ENCODE peak calls at places on chromosomes 6 and 20, in eight cellular contexts. Q, L, F, G, U, S, K and X are unnamed samples.

GRCh38 chr6:157732007-157732406 is 91.0 kb upstream of the SNX9 start:
- DNase-seq in L (peak), F (no peak), U (no peak), S (no peak), Q (no peak), G (no peak), K (no peak), X (no peak)

GRCh38 chr6:34242252-34243130 is 5.8 kb downstream of the HMGA1 start:
- DNase-seq in L (no peak), U (no peak), S (no peak), G (no peak), F (no peak), Q (no peak), K (no peak), X (no peak)

GRCh38 chr6:151374024-151374423 is 17.3 kb downstream of the ZBTB2 start:
- DNase-seq in K (no peak), F (no peak), Q (no peak), G (no peak), U (no peak), L (no peak), S (no peak), X (no peak)

GRCh38 chr6:78525961-78526360 is 341.4 kb upstream of the IRAK1BP1 start:
- DNase-seq in K (no peak), S (no peak), U (no peak), F (no peak), G (no peak), L (no peak), Q (no peak), X (no peak)

GRCh38 chr20:10728873-10729670 is 55.3 kb upstream of the JAG1 start:
- DNase-seq in S (no peak), L (no peak), G (no peak), K (no peak), Q (no peak), F (no peak), U (no peak), X (no peak)

GRCh38 chr6:43923376-43924221 is 153.6 kb downstream of the VEGFA start:
- DNase-seq in K (no peak), S (no peak), U (no peak), Q (no peak), G (no peak), F (no peak), L (no peak), X (no peak)

GRCh38 chr20:38173237-38174156 is 8.4 kb upstream of the TGM2 start:
- DNase-seq in G (peak), S (no peak), Q (peak), L (peak), F (peak), U (peak), K (peak), X (peak)

GRCh38 chr6:30206799-30207618 is 6.2 kb downstream of the TRIM26 start:
- DNase-seq in G (peak), U (no peak), L (no peak), K (peak), F (peak), S (no peak), Q (peak), X (no peak)

GRCh38 chr6:142842423-142843261 is 102.3 kb downstream of the HIVEP2 start:
- DNase-seq in S (no peak), F (no peak), U (no peak), K (no peak), Q (peak), L (no peak), G (peak), X (no peak)

GRCh38 chr6:156395276-156395675 is 381.9 kb upstream of the ARID1B start:
- DNase-seq in L (no peak), S (no peak), K (no peak), G (no peak), U (no peak), Q (no peak), F (no peak), X (no peak)

GRCh38 chr20:2698912-2699311 is 6.3 kb downstream of the EBF4 start:
- DNase-seq in K (no peak), U (no peak), L (peak), F (no peak), S (no peak), Q (no peak), G (no peak), X (no peak)

GRCh38 chr20:24468401-24469115 is 871 bp upstream of the SYNDIG1 start:
- DNase-seq in L (no peak), F (no peak), G (no peak), U (no peak), S (no peak), Q (no peak), K (no peak), X (no peak)

GRCh38 chr6:3273707-3274521 is 15.2 kb downstream of the PSMG4 start:
- DNase-seq in G (no peak), S (no peak), L (no peak), Q (no peak), F (no peak), K (no peak), U (no peak), X (no peak)

GRCh38 chr6:158396136-158396535 is 83.9 kb downstream of the TULP4 start:
- DNase-seq in G (no peak), U (no peak), L (no peak), S (no peak), F (no peak), K (no peak), Q (no peak), X (no peak)

GRCh38 chr6:44020664-44021425 is 106.4 kb downstream of the MRPL14 start:
- DNase-seq in F (no peak), Q (no peak), K (no peak), U (no peak), G (no peak), L (no peak), S (no peak), X (no peak)

GRCh38 chr6:145247677-145248419 is 487.5 kb downstream of the EPM2A start:
- DNase-seq in U (peak), F (no peak), K (no peak), S (no peak), L (no peak), Q (peak), G (peak), X (peak)

GRCh38 chr6:32906539-32906938 is 34.3 kb downstream of the HLA-DMB start:
- DNase-seq in U (no peak), G (no peak), F (no peak), K (no peak), L (no peak), Q (no peak), S (no peak), X (no peak)

GRCh38 chr6:50818673-50819072 is at the start of gene TFAP2B:
- DNase-seq in F (no peak), Q (no peak), K (no peak), L (no peak), G (no peak), U (no peak), S (no peak), X (no peak)

GRCh38 chr6:84853901-84854300 is 89.5 kb upstream of the TBX18 start:
- DNase-seq in S (no peak), U (no peak), L (no peak), Q (no peak), K (no peak), F (no peak), G (no peak), X (no peak)

GRCh38 chr6:4441981-4442434 is 306.6 kb upstream of the ECI2 start:
- DNase-seq in F (no peak), U (peak), L (no peak), S (no peak), K (peak), Q (no peak), G (peak), X (no peak)

GRCh38 chr6:41488392-41489129 is 57.6 kb upstream of the FOXP4 start:
- DNase-seq in L (no peak), F (peak), U (peak), Q (peak), S (peak), G (no peak), K (peak), X (peak)

GRCh38 chr6:18412073-18412472 is 24.9 kb downstream of the RNF144B start:
- DNase-seq in G (no peak), L (no peak), F (no peak), Q (no peak), K (no peak), S (no peak), U (no peak), X (no peak)

GRCh38 chr6:157556671-157557430 is 175.9 kb downstream of the ZDHHC14 start:
- DNase-seq in S (no peak), U (no peak), F (no peak), K (no peak), G (no peak), Q (no peak), L (no peak), X (no peak)

GRCh38 chr6:44247338-44248302 is 719 bp downstream of the HSP90AB1 start:
- DNase-seq in U (no peak), L (no peak), Q (no peak), F (peak), S (peak), K (peak), G (peak), X (no peak)

GRCh38 chr6:3515669-3516068 is 58.8 kb upstream of the SLC22A23 start:
- DNase-seq in F (no peak), L (no peak), K (no peak), G (no peak), U (no peak), S (no peak), Q (no peak), X (no peak)

GRCh38 chr20:478949-479429 is 16.7 kb upstream of the TBC1D20 start:
- DNase-seq in G (peak), K (peak), L (no peak), S (no peak), Q (peak), U (peak), F (peak), X (peak)

GRCh38 chr6:132812756-132813172 is 1.6 kb upstream of the RPS12 start:
- DNase-seq in K (no peak), L (no peak), U (no peak), F (peak), G (no peak), Q (no peak), S (no peak), X (no peak)

GRCh38 chr20:46811328-46812084 is 83.1 kb upstream of the EYA2 start:
- DNase-seq in L (no peak), S (no peak), F (peak), K (no peak), G (no peak), Q (no peak), U (no peak), X (no peak)

GRCh38 chr20:3935295-3935955 is 46.2 kb downstream of the PANK2 start:
- DNase-seq in G (no peak), S (no peak), U (no peak), Q (no peak), K (no peak), F (no peak), L (no peak), X (no peak)

GRCh38 chr6:12150812-12151432 is 138.8 kb downstream of the HIVEP1 start:
- DNase-seq in Q (no peak), G (peak), S (no peak), U (no peak), F (peak), L (no peak), K (peak), X (no peak)

GRCh38 chr20:57433658-57434389 is 42.6 kb downstream of the RBM38 start:
- DNase-seq in U (no peak), F (no peak), Q (no peak), S (peak), L (no peak), K (no peak), G (no peak), X (no peak)

GRCh38 chr20:59102722-59103415 is 60.3 kb upstream of the PRELID3B start:
- DNase-seq in L (no peak), F (no peak), S (no peak), Q (no peak), K (no peak), U (no peak), G (no peak), X (no peak)

DNA sequence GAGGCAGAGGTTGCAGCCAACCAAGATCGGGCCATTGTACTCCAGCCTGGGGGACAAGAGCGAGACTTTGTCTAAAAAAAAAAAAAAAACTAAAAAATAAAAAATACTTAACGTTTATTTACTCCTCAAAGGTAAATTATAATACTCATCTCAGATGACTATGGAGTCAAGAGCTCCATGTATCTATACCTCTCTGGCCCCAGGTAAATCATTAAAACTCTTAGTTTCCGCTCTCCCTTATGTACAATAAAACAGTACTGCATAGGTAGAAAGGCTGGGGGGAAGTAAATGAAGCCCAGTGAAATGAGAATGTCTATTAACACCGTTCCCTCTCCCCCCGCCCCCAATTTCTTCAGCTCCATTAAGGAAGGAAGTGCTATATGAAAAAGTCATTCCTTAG is 1.2 kb downstream of the SRSF12 start:
- DNase-seq in K (no peak), S (no peak), U (no peak), F (no peak), Q (no peak), G (no peak), L (no peak), X (no peak)
- H3K4me3 ChIP-seq in K (peak), S (no peak), U (no peak), F (peak), Q (no peak), G (peak), L (no peak), X (peak)

DNA sequence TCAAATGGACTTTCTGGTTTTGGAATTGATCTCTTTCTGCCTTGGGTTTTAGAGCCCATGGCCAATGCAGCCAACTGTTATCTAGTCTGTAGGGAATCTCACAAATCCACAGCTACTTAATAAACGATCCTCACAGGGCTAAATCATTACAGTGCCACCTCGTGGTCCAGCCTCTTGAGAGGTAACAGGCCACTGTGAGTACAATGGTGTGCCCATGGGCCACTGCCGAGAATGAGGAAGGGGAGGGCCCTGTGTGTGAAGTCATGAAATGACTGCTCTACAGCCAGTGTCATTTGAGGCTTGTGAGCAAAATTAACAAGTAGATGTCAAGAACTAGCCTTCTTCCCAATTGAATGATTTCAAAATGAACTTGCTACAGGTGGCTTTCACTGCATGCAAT is 54.3 kb upstream of the GMPR start:
- DNase-seq in U (no peak), G (peak), L (no peak), Q (no peak), F (peak), K (peak), S (no peak), X (no peak)
- TF ChIP-seq CTCF in U (peak), G (no peak), L (peak), Q (peak), F (peak), K (no peak), S (no peak), X (peak)

GRCh38 chr20:63734111-63734945 is 2.1 kb upstream of the LIME1 start:
- DNase-seq in U (no peak), G (no peak), Q (no peak), F (no peak), K (no peak), L (no peak), S (no peak), X (no peak)

GRCh38 chr20:63737690-63737939 is 1.2 kb downstream of the LIME1 start:
- DNase-seq in S (peak), G (no peak), F (peak), K (no peak), L (no peak), Q (no peak), U (no peak), X (no peak)

GRCh38 chr20:63734946-63735858 is 1.3 kb upstream of the LIME1 start:
- DNase-seq in U (no peak), L (no peak), G (no peak), S (peak), K (no peak), Q (no peak), F (no peak), X (no peak)

GRCh38 chr20:63736893-63737689 is 627 bp downstream of the LIME1 start:
- DNase-seq in F (no peak), G (no peak), Q (no peak), K (peak), L (no peak), U (no peak), S (peak), X (no peak)

DNA sequence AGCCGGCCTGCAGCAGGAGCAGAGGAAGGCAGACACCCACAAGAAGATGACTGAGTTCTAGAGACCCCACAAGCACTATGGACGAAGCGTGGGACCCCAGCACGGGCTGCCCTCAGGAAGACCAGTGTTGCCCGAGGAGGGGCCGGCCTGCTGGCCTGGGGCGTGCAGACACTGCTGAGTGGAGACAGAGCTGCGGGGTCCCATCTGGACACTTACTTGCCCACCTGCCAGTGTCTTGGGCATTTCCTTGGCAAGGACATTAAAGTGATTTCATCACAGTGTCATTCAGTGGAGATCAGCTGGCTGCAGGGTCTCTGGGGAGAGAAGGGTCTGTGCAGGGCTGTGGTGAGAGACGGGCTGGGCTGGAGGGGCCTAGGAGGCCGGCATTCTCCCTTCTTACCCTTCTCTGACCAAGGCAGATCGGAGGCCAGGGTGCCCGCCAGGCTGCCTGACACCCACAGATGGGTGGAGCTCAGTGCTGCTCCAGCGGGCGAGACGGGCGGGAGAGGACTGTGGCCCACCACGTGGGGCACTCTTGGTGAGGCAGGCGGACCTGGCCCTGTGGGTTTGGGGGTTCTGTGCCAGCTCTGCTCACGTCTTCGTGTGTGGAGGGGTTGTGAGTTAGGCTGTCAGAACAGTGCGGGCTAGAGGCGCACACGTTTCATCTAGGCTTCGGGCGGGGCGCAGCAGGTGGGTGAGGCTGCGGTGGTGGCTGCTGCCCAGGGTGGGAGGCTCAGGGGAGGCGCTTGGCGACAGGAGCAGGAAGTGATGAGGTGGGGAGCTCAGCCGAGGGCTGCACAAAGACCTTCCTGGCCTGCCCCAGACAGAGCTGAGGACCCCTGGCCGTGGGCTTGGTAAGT is at the start of gene LIME1:
- DNase-seq in Q (no peak), L (no peak), U (no peak), S (peak), K (peak), F (no peak), G (no peak), X (no peak)
- H3K4me3 ChIP-seq in Q (no peak), L (no peak), U (no peak), S (no peak), K (no peak), F (peak), G (no peak), X (no peak)

GRCh38 chr6:10451394-10451793 is 36.5 kb upstream of the TFAP2A start:
- DNase-seq in K (no peak), Q (no peak), L (no peak), U (no peak), S (no peak), G (no peak), F (no peak), X (no peak)
- TF ChIP-seq CTCF in K (no peak), Q (no peak), L (no peak), U (no peak), S (no peak), G (no peak), F (peak), X (no peak)

GRCh38 chr6:138499303-138499991 is at the start of gene NHSL1:
- DNase-seq in U (no peak), Q (no peak), F (peak), K (peak), G (no peak), S (no peak), L (no peak), X (peak)
- H3K4me3 ChIP-seq in U (no peak), Q (no peak), F (peak), K (peak), G (no peak), S (no peak), L (no peak), X (peak)

DNA sequence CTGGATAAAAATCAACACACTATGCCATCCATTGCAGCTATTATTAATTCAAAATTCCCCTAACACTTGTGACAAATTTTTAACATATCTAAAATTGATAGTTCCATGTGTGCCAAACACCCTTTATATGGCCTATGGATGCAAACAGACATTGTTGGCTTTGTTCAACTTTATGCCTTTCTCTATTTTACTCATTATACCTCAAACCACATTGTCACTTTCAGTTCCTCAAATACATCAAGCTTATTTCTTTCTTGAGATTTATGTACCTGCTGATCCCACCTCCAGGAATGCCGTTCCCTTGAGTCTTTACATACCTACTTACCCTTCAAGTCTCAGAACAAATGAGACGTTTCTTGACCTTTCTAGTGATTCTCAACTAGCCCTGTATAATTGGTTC is 193.5 kb upstream of the PLN start:
- DNase-seq in G (no peak), Q (no peak), K (no peak), U (no peak), F (no peak), L (no peak), S (no peak), X (no peak)
- TF ChIP-seq CTCF in G (no peak), Q (no peak), K (no peak), U (no peak), F (no peak), L (no peak), S (no peak), X (no peak)

GRCh38 chr20:29497261-29497671 is 1760.2 kb upstream of the DEFB115 start:
- DNase-seq in U (no peak), S (peak), L (no peak), G (no peak), Q (no peak), F (no peak), K (no peak), X (no peak)
- H3K4me3 ChIP-seq in U (peak), S (no peak), L (no peak), G (no peak), Q (no peak), F (no peak), K (no peak), X (no peak)

DNA sequence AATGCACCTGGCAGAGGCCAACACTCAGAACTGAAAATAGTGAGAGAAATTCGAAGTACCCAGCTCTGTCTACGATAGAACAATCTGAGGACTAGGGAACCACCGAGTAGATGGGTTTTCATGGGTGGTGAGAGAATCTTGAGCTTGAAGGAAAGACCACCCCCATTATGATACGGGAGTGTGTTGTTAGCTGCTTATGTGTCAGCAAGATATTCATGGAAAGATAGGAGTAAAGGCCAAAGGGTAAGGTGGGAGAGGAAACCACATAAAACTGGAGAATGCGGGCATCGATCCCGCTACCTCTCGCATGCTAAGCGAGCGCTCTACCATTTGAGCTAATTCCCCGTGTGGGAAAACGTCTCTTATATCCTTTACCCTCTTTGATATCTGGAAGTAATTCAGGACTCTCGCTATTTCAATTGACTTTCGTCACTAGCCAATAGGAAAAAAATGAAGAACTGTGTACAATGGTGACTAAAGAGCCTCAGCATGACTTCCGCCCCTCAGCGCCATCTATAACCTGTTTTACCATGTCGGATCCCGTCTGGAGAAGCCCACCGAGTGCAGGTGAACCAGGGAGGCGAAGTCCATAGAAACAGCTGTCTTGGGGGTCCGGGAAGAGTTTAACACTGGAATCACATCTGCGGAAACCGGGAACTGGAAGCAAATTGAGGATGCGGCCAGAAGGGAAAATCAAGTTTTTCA is 25.0 kb upstream of the ABT1 start:
- DNase-seq in F (peak), Q (peak), K (peak), S (peak), U (peak), G (peak), L (no peak), X (peak)
- TF ChIP-seq CTCF in F (no peak), Q (no peak), K (no peak), S (no peak), U (no peak), G (no peak), L (no peak), X (no peak)